ENCODE peak calls at places on chromosomes 12 and 14, in five cellular contexts. C is aorta; I is effector memory CD4-positive, alpha-beta T cell; Q is tibial artery; P is fibroblast of lung. B is an unnamed sample.

GRCh38 chr14:58919262-58919661 is 269.2 kb upstream of the DAAM1 start:
- DNase-seq in Q (no peak), C (no peak), I (no peak), P (no peak), B (no peak)

GRCh38 chr12:108839011-108839889 is 18.1 kb downstream of the SSH1 start:
- DNase-seq in C (peak; percentile 91), P (peak; percentile 70), I (no peak), Q (peak; percentile 73), B (peak; percentile 83)

GRCh38 chr12:85951823-85952222 is 77.7 kb downstream of the NTS start:
- DNase-seq in Q (no peak), C (no peak), P (peak; percentile 42), I (no peak), B (no peak)

GRCh38 chr12:123801573-123802178 is 39.6 kb downstream of the DNAH10 start:
- DNase-seq in Q (no peak), C (no peak), I (no peak), P (peak; percentile 61), B (no peak)

GRCh38 chr12:18446245-18446644 is 184.9 kb downstream of the PIK3C2G start:
- DNase-seq in P (no peak), Q (no peak), C (no peak), I (no peak), B (no peak)

GRCh38 chr12:102702447-102703114 is 214.5 kb downstream of the PAH start:
- DNase-seq in I (no peak), P (peak; percentile 65), C (no peak), Q (peak; percentile 62), B (peak; percentile 64)

GRCh38 chr12:104669057-104669770 is 212.5 kb downstream of the CHST11 start:
- DNase-seq in C (peak; percentile 88), I (no peak), P (peak; percentile 33), Q (no peak), B (peak; percentile 91)

GRCh38 chr14:32594766-32595165 is 265.7 kb downstream of the AKAP6 start:
- DNase-seq in C (no peak), I (no peak), Q (no peak), P (peak; percentile 36), B (no peak)

GRCh38 chr12:3134126-3134525 is 56.9 kb downstream of the TSPAN9 start:
- DNase-seq in P (no peak), I (no peak), C (no peak), Q (no peak), B (no peak)

GRCh38 chr14:97994020-97994531 is 1196.9 kb downstream of the VRK1 start:
- DNase-seq in Q (no peak), C (no peak), I (no peak), P (no peak), B (no peak)

GRCh38 chr12:50257226-50258166 is 25.8 kb downstream of the LIMA1 start:
- DNase-seq in Q (peak; percentile 57), C (no peak), P (peak; percentile 78), I (no peak), B (no peak)

GRCh38 chr14:28755930-28756895 is 10.4 kb upstream of the FOXG1 start:
- DNase-seq in I (no peak), C (no peak), Q (no peak), P (no peak), B (no peak)

GRCh38 chr12:103852498-103852992 is 11.5 kb upstream of the NT5DC3 start:
- DNase-seq in Q (no peak), C (no peak), P (no peak), I (no peak), B (no peak)

GRCh38 chr14:95054346-95055280 is 102.7 kb downstream of the DICER1 start:
- DNase-seq in C (no peak), I (no peak), P (no peak), Q (no peak), B (peak; percentile 59)

GRCh38 chr12:3152892-3153291 is 75.7 kb downstream of the TSPAN9 start:
- DNase-seq in P (no peak), Q (no peak), I (no peak), C (peak; percentile 74), B (no peak)

GRCh38 chr14:59305836-59306555 is 117.5 kb downstream of the DAAM1 start:
- DNase-seq in I (no peak), Q (no peak), P (peak; percentile 29), C (no peak), B (no peak)

GRCh38 chr12:117063162-117063911 is 35.9 kb downstream of the TESC start:
- DNase-seq in C (no peak), Q (peak; percentile 30), I (peak; percentile 3), P (no peak), B (no peak)

GRCh38 chr12:79006306-79006705 is 141.7 kb downstream of the SYT1 start:
- DNase-seq in Q (no peak), C (no peak), P (peak; percentile 26), I (no peak), B (no peak)

GRCh38 chr12:6295187-6295811 is 15.2 kb upstream of the PLEKHG6 start:
- DNase-seq in P (peak; percentile 74), Q (no peak), I (no peak), C (peak; percentile 63), B (peak; percentile 51)

GRCh38 chr12:19652391-19652790 is 213.1 kb downstream of the AEBP2 start:
- DNase-seq in P (no peak), I (no peak), Q (no peak), C (no peak), B (no peak)

GRCh38 chr12:5063149-5063548 is 19.5 kb downstream of the KCNA5 start:
- DNase-seq in Q (no peak), C (no peak), P (no peak), I (no peak), B (no peak)

GRCh38 chr12:118190266-118190665 is 54.3 kb downstream of the PEBP1 start:
- DNase-seq in I (no peak), C (no peak), P (peak; percentile 54), Q (no peak), B (no peak)

GRCh38 chr12:124517260-124518050 is 50.0 kb downstream of the NCOR2 start:
- DNase-seq in P (peak; percentile 48), I (no peak), C (peak; percentile 93), Q (peak; percentile 80), B (peak; percentile 94)

GRCh38 chr12:105228494-105228893 is 7.5 kb downstream of the APPL2 start:
- DNase-seq in C (no peak), I (no peak), Q (no peak), P (peak; percentile 70), B (no peak)

GRCh38 chr12:72346331-72346944 is 74.3 kb downstream of the TRHDE start:
- DNase-seq in I (no peak), C (no peak), Q (peak; percentile 22), P (peak; percentile 86), B (no peak)

GRCh38 chr12:71300772-71301675 is 138.6 kb upstream of the LGR5 start:
- DNase-seq in I (no peak), C (no peak), P (no peak), Q (no peak), B (no peak)

GRCh38 chr12:132422057-132423043 is 67.6 kb upstream of the FBRSL1 start:
- DNase-seq in I (no peak), Q (no peak), P (peak; percentile 77), C (no peak), B (no peak)

GRCh38 chr14:47948981-47949380 is 273.6 kb upstream of the MDGA2 start:
- DNase-seq in I (no peak), Q (no peak), C (no peak), P (no peak), B (no peak)

GRCh38 chr12:19922687-19923086 is 445.6 kb upstream of the PDE3A start:
- DNase-seq in I (no peak), C (no peak), P (no peak), Q (no peak), B (no peak)

GRCh38 chr12:96085475-96085874 is 50.1 kb upstream of the LTA4H start:
- DNase-seq in P (no peak), C (no peak), Q (no peak), I (no peak), B (no peak)

GRCh38 chr14:33297565-33297964 is 358.9 kb downstream of the NPAS3 start:
- DNase-seq in P (no peak), I (no peak), C (no peak), Q (no peak), B (no peak)

GRCh38 chr14:74348735-74349463 is 628 bp downstream of the VRTN start:
- DNase-seq in P (no peak), C (no peak), Q (no peak), I (no peak), B (peak; percentile 40)

GRCh38 chr12:82047480-82047879 is 288.3 kb upstream of the PPFIA2 start:
- DNase-seq in P (no peak), Q (peak; percentile 29), I (no peak), C (no peak), B (no peak)

GRCh38 chr14:68328509-68328908 is 464.4 kb downstream of the ZFP36L1 start:
- DNase-seq in P (no peak), Q (no peak), C (no peak), I (no peak), B (no peak)

GRCh38 chr14:68336165-68336564 is 456.7 kb downstream of the ZFP36L1 start:
- DNase-seq in C (no peak), I (no peak), Q (no peak), P (no peak), B (no peak)

GRCh38 chr14:68333265-68333664 is 459.6 kb downstream of the ZFP36L1 start:
- DNase-seq in Q (no peak), I (no peak), P (no peak), C (no peak), B (no peak)

GRCh38 chr14:68335312-68335711 is 457.6 kb downstream of the ZFP36L1 start:
- DNase-seq in Q (no peak), C (no peak), I (no peak), P (no peak), B (no peak)

GRCh38 chr14:68332011-68332410 is 460.9 kb downstream of the ZFP36L1 start:
- DNase-seq in I (no peak), Q (no peak), C (no peak), P (peak; percentile 79), B (no peak)
- H3K27ac ChIP-seq in I (no peak overlapping the region), Q (no peak overlapping the region), C (no peak overlapping the region), P (no peak overlapping the region), B (no peak overlapping the region)

DNA sequence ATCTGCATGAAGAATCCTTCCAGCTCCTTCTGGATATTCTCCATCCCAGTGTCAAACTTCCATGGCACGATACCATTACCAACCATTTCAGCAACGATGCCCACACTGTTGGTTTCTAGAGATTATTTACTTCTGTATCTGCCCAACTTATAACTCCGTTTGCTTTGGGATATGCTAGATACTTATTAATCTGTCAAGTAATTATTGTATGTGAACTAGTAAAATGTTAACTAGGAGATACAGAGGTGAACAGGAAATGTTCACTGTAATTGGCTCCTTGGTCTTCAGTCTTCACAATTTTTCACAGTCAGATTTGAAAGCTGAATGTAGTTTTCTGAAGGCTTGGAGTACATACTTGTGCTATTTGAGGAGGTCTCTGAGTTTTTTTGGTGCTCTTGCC is 79.5 kb downstream of the FGD4 start:
- DNase-seq in P (no peak), I (no peak), Q (no peak), C (no peak), B (no peak)
- H3K27ac ChIP-seq in P (no peak overlapping the region), I (no peak overlapping the region), Q (no peak overlapping the region), C (no peak overlapping the region), B (no peak overlapping the region)

DNA sequence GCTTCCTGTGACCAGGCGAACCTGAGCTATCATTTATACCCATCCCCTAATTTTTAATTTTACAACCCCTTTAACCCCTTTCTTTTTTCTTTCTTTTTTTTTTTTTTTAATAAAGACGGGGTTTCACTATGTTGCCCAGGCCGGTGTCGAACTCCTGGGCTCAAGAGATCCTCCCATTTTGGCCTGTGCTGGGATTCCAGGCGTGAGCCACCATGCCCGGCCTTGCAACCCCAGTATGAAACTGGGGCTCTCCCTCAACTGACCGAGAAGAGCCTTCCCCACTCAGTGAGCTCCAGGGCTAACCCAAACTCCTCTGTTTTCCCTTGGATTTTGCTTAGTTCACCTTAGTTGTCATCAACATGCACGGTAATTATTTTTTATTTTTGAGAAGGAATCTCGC is 992 bp downstream of the CPSF2 start:
- DNase-seq in I (no peak), Q (no peak), P (no peak), C (no peak), B (no peak)
- H3K27ac ChIP-seq in I (peak overlapping the region; percentile 98), Q (peak overlapping the region; percentile 91), P (peak overlapping the region; percentile 98), C (no peak overlapping the region), B (peak overlapping the region; percentile 91)

GRCh38 chr12:25996677-25997076 is 38.2 kb downstream of the RASSF8 start:
- DNase-seq in Q (no peak), I (no peak), P (no peak), C (no peak), B (no peak)
- H3K27ac ChIP-seq in Q (no peak overlapping the region), I (no peak overlapping the region), P (peak overlapping the region; percentile 56), C (no peak overlapping the region), B (peak overlapping the region; percentile 82)

B was measured in sigmoid colon.